ENCODE peak calls at places on chromosomes 4 and X, in ten cellular contexts. Q is activated T-helper 2 cell treated with anti-CD3 and anti-CD28 coated beads, Interferon-gamma antibody, Interleukin-2, Interleukin-4, amounts not matched to agents 10 μg/mL and 5 μg/mL and 100 μg/mL, durations not matched to agents 14 hours and 24 hours and 36 hours; B is mucosa of descending colon; F is BE2C; H is WTC11; Y is aorta; P is nucleus accumbens; K is astrocyte; G is activated CD4-positive, alpha-beta T cell treated with anti-CD3 and anti-CD28 coated beads, Interleukin-2, amount 50 U/mL, for 48 hours; W is NCI-H1436. U is an unnamed sample.

GRCh38 chr4:78513411-78513975 is 38.1 kb upstream of the ANXA3 start:
- DNase-seq in P (no peak), F (no peak), G (no peak), Y (no peak), Q (no peak), H (no peak), B (no peak), W (no peak), K (no peak), U (no peak)

GRCh38 chr4:150495550-150495949 is 86.4 kb upstream of the MAB21L2 start:
- DNase-seq in Q (no peak), W (no peak), Y (no peak), H (no peak), B (no peak), K (no peak), P (no peak), F (no peak), G (no peak), U (no peak)

GRCh38 chr4:119659576-119659975 is 31.0 kb upstream of the PDE5A start:
- DNase-seq in B (no peak), H (no peak), W (no peak), F (no peak), G (no peak), K (peak), P (no peak), Y (no peak), Q (no peak), U (no peak)

GRCh38 chr4:1112174-1112820 is 1.1 kb downstream of the RNF212 start:
- DNase-seq in F (no peak), Q (no peak), K (no peak), H (no peak), G (no peak), B (no peak), Y (no peak), W (no peak), P (no peak), U (no peak)

GRCh38 chrX:110851780-110852179 is 56.2 kb upstream of the CHRDL1 start:
- DNase-seq in F (no peak), W (no peak), Q (no peak), Y (peak), K (peak), P (no peak), G (no peak), B (no peak), H (peak), U (no peak)

GRCh38 chr4:153612878-153613277 is 71.2 kb upstream of the TLR2 start:
- DNase-seq in W (no peak), H (no peak), B (no peak), Q (no peak), P (no peak), F (no peak), G (no peak), Y (no peak), K (no peak), U (no peak)

GRCh38 chr4:150343796-150344195 is 238.2 kb upstream of the MAB21L2 start:
- DNase-seq in B (no peak), F (no peak), K (no peak), H (no peak), P (no peak), W (no peak), Q (no peak), Y (no peak), G (no peak), U (no peak)

GRCh38 chr4:76377922-76378321 is 43.0 kb downstream of the CCDC158 start:
- DNase-seq in Y (no peak), P (no peak), H (peak), F (peak), W (no peak), Q (no peak), B (no peak), G (peak), K (peak), U (peak)

GRCh38 chr4:4409416-4410115 is 22.7 kb downstream of the NSG1 start:
- DNase-seq in K (no peak), B (no peak), Y (peak), W (no peak), P (no peak), Q (no peak), F (no peak), G (no peak), H (no peak), U (no peak)

GRCh38 chr4:87633239-87633638 is 16.8 kb upstream of the DMP1 start:
- DNase-seq in B (no peak), Y (no peak), G (no peak), P (no peak), F (peak), Q (no peak), W (no peak), K (peak), H (no peak), U (peak)

GRCh38 chrX:32673193-32673592 is 538.2 kb downstream of the DMD start:
- DNase-seq in P (no peak), H (no peak), W (no peak), B (no peak), F (no peak), Q (no peak), K (no peak), G (no peak), Y (no peak), U (peak)

GRCh38 chrX:101918746-101919145 is 13.1 kb downstream of the ZMAT1 start:
- DNase-seq in B (no peak), F (no peak), G (no peak), W (no peak), K (no peak), H (no peak), Y (no peak), P (no peak), Q (no peak), U (no peak)

GRCh38 chr4:185700048-185700447 is 111.9 kb downstream of the SORBS2 start:
- DNase-seq in Y (peak), K (peak), F (peak), P (no peak), Q (no peak), W (no peak), H (no peak), B (no peak), G (no peak), U (peak)

GRCh38 chr4:182090186-182090585 is 153.0 kb upstream of the TENM3 start:
- DNase-seq in G (no peak), P (no peak), F (peak), K (no peak), B (no peak), W (no peak), Y (no peak), H (no peak), Q (no peak), U (no peak)

GRCh38 chr4:68960294-68961163 is 8.9 kb upstream of the UGT2A3 start:
- DNase-seq in Q (no peak), Y (no peak), B (no peak), K (no peak), H (no peak), P (no peak), F (no peak), W (no peak), G (no peak), U (no peak)

GRCh38 chr4:164997941-164998340 is 20.5 kb upstream of the TRIM61 start:
- DNase-seq in F (no peak), G (no peak), K (no peak), Y (no peak), H (no peak), Q (no peak), W (no peak), P (no peak), B (no peak), U (no peak)

GRCh38 chr4:102623622-102624021 is 122.5 kb downstream of the NFKB1 start:
- DNase-seq in F (peak), H (peak), G (no peak), P (no peak), B (no peak), Q (no peak), W (peak), Y (no peak), K (peak), U (peak)

GRCh38 chrX:128906753-128907152 is 616.5 kb downstream of the SMARCA1 start:
- DNase-seq in Q (no peak), H (no peak), Y (no peak), P (no peak), G (no peak), W (no peak), K (no peak), F (no peak), B (no peak), U (no peak)

GRCh38 chr4:88822034-88822433 is 124.4 kb upstream of the NAP1L5 start:
- DNase-seq in K (no peak), H (no peak), Q (no peak), W (no peak), Y (no peak), G (no peak), B (no peak), P (no peak), F (no peak), U (no peak)

GRCh38 chrX:108426262-108426661 is 12.0 kb downstream of the COL4A6 start:
- DNase-seq in Q (no peak), W (no peak), Y (no peak), P (no peak), K (no peak), F (no peak), G (no peak), H (no peak), B (no peak), U (no peak)

U was measured in cardiac muscle cell.